ENCODE peak calls at places on chromosome 4, in six cellular contexts. Q, L, B, X, J and U are unnamed samples.

GRCh38 chr4:56861365-56861764 is 39.9 kb upstream of the SPINK2 start:
- DNase-seq in Q (no peak), L (no peak), B (no peak), X (no peak), J (no peak), U (no peak)

GRCh38 chr4:122331195-122331594 is 47.6 kb upstream of the ADAD1 start:
- DNase-seq in Q (no peak), L (no peak), B (no peak), X (no peak), J (no peak), U (no peak)

GRCh38 chr4:83074086-83074704 is 39.2 kb downstream of the COPS4 start:
- DNase-seq in Q (peak), L (peak), B (peak), X (peak), J (no peak), U (no peak)

GRCh38 chr4:8229341-8229975 is 30.4 kb downstream of the SH3TC1 start:
- DNase-seq in Q (no peak), L (peak), B (no peak), X (no peak), J (no peak), U (no peak)

GRCh38 chr4:169225812-169226211 is 44.9 kb downstream of the SH3RF1 start:
- DNase-seq in Q (no peak), L (no peak), B (no peak), X (no peak), J (no peak), U (no peak)

GRCh38 chr4:149796381-149796780 is 19.3 kb downstream of the IQCM start:
- DNase-seq in Q (no peak), L (no peak), B (no peak), X (no peak), J (no peak), U (no peak)

GRCh38 chr4:145887241-145887964 is 51.2 kb downstream of the ZNF827 start:
- DNase-seq in Q (no peak), L (no peak), B (no peak), X (no peak), J (no peak), U (no peak)

GRCh38 chr4:102114118-102114630 is 231.1 kb downstream of the SLC39A8 start:
- DNase-seq in Q (no peak), L (no peak), B (no peak), X (no peak), J (no peak), U (no peak)

GRCh38 chr4:150212485-150212884 is 134.2 kb downstream of the DCLK2 start:
- DNase-seq in Q (no peak), L (no peak), B (no peak), X (no peak), J (no peak), U (no peak)

GRCh38 chr4:184287697-184288255 is 70.1 kb upstream of the ENPP6 start:
- DNase-seq in Q (no peak), L (no peak), B (no peak), X (peak), J (no peak), U (peak)

GRCh38 chr4:7196283-7196651 is 3.9 kb downstream of the SORCS2 start:
- DNase-seq in Q (no peak), L (no peak), B (no peak), X (no peak), J (peak), U (no peak)

GRCh38 chr4:83248486-83248885 is 36.1 kb downstream of the COQ2 start:
- DNase-seq in Q (no peak), L (no peak), B (no peak), X (no peak), J (no peak), U (peak)

GRCh38 chr4:159240690-159241089 is 137.8 kb downstream of the RAPGEF2 start:
- DNase-seq in Q (no peak), L (no peak), B (no peak), X (no peak), J (no peak), U (no peak)

GRCh38 chr4:42821230-42821629 is 71.3 kb upstream of the GRXCR1 start:
- DNase-seq in Q (no peak), L (no peak), B (no peak), X (no peak), J (no peak), U (no peak)

GRCh38 chr4:148515248-148515647 is 73.0 kb upstream of the NR3C2 start:
- DNase-seq in Q (no peak), L (no peak), B (no peak), X (no peak), J (no peak), U (no peak)

GRCh38 chr4:8729408-8730149 is 137.0 kb downstream of the CPZ start:
- DNase-seq in Q (peak), L (no peak), B (no peak), X (no peak), J (no peak), U (peak)

GRCh38 chr4:6441758-6442157 is 30.7 kb downstream of the PPP2R2C start:
- DNase-seq in Q (no peak), L (no peak), B (no peak), X (no peak), J (no peak), U (no peak)

GRCh38 chr4:76752911-76753494 is 144.9 kb downstream of the SOWAHB start:
- DNase-seq in Q (no peak), L (no peak), B (no peak), X (peak), J (no peak), U (no peak)

GRCh38 chr4:122045533-122045932 is 93.7 kb upstream of the TRPC3 start:
- DNase-seq in Q (no peak), L (no peak), B (no peak), X (peak), J (no peak), U (peak)